ENCODE peak calls at places on chromosomes 2 and 18, in seven cellular contexts. J is choroid plexus epithelial cell; W is fibroblast of lung; K is CD8-positive, alpha-beta T cell; X is astrocyte; S is progenitor cell of endocrine pancreas; M is mammary epithelial cell. B is an unnamed sample.

GRCh38 chr2:33412920-33413319 is 63.5 kb upstream of the RASGRP3 start:
- DNase-seq in J (peak), W (peak), K (no peak), X (peak), S (no peak), M (peak), B (no peak)

GRCh38 chr2:230866704-230867561 is 2.2 kb downstream of the ITM2C start:
- DNase-seq in J (no peak), W (peak), K (peak), X (no peak), S (no peak), M (no peak), B (no peak)

GRCh38 chr2:45013229-45014015 is 4.2 kb upstream of the SIX2 start:
- DNase-seq in J (no peak), W (no peak), K (no peak), X (no peak), S (no peak), M (no peak), B (peak)

GRCh38 chr2:172639823-172640222 is 83.9 kb downstream of the PDK1 start:
- DNase-seq in J (peak), W (peak), K (no peak), X (peak), S (no peak), M (peak), B (no peak)

GRCh38 chr2:124838426-124838825 is 813.3 kb downstream of the CNTNAP5 start:
- DNase-seq in J (no peak), W (peak), K (no peak), X (no peak), S (no peak), M (no peak), B (no peak)

GRCh38 chr2:68193774-68194372 is 36.2 kb downstream of the PNO1 start:
- DNase-seq in J (peak), W (peak), K (no peak), X (peak), S (no peak), M (peak), B (no peak)

GRCh38 chr18:2083691-2084090 is 487.6 kb downstream of the METTL4 start:
- DNase-seq in J (no peak), W (no peak), K (no peak), X (no peak), S (no peak), M (peak), B (no peak)

GRCh38 chr18:12420831-12421421 is 13.2 kb downstream of the PRELID3A start:
- DNase-seq in J (no peak), W (no peak), K (no peak), X (no peak), S (peak), M (no peak), B (peak)

GRCh38 chr2:217418090-217418489 is 558.2 kb upstream of the TNP1 start:
- DNase-seq in J (no peak), W (no peak), K (no peak), X (peak), S (no peak), M (no peak), B (no peak)
- TF ChIP-seq CTCF in J (no peak), W (no peak), K (no peak), X (no peak), S (no peak), M (no peak), B (no peak)

GRCh38 chr2:74532222-74532621 is 2.5 kb downstream of the HTRA2 start:
- DNase-seq in J (peak), W (peak), K (no peak), X (no peak), S (no peak), M (peak), B (no peak)
- TF ChIP-seq CTCF in J (no peak), W (peak), K (peak), X (peak), S (peak), M (peak), B (no peak)

GRCh38 chr2:69741281-69742169 is at the start of gene ANXA4:
- DNase-seq in J (peak), W (peak), K (peak), X (peak), S (peak), M (peak), B (peak)
- TF ChIP-seq CTCF in J (peak), W (peak), K (no peak), X (no peak), S (no peak), M (no peak), B (no peak)

GRCh38 chr2:10957396-10957795 is 45.7 kb downstream of the KCNF1 start:
- DNase-seq in J (no peak), W (no peak), K (no peak), X (no peak), S (no peak), M (no peak), B (no peak)

GRCh38 chr2:10951558-10952414 is 40.1 kb downstream of the KCNF1 start:
- DNase-seq in J (no peak), W (no peak), K (no peak), X (no peak), S (no peak), M (no peak), B (no peak)

GRCh38 chr2:10954416-10954815 is 42.7 kb downstream of the KCNF1 start:
- DNase-seq in J (no peak), W (no peak), K (no peak), X (no peak), S (no peak), M (no peak), B (no peak)

GRCh38 chr2:10956006-10956790 is 44.5 kb downstream of the KCNF1 start:
- DNase-seq in J (no peak), W (no peak), K (no peak), X (no peak), S (no peak), M (no peak), B (no peak)

GRCh38 chr2:10954856-10955818 is 43.4 kb downstream of the KCNF1 start:
- DNase-seq in J (no peak), W (no peak), K (no peak), X (no peak), S (no peak), M (peak), B (no peak)
- TF ChIP-seq CTCF in J (no peak), W (no peak), K (no peak), X (no peak), S (no peak), M (no peak), B (no peak)